ENCODE peak calls at places on chromosomes 3 and 15, in ten cellular contexts. D, T, H, K, C, Y, J, A, N and W are unnamed samples.

GRCh38 chr3:136753112-136753939 is 1.1 kb upstream of the STAG1 start:
- DNase-seq in A (no peak), H (peak; percentile 1), D (no peak), K (peak; percentile 15), Y (no peak), C (no peak), J (no peak), N (peak; percentile 52), T (no peak), W (peak; percentile 43)

GRCh38 chr15:40046721-40047412 is 7.9 kb upstream of the SRP14 start:
- DNase-seq in K (no peak), T (peak; percentile 48), Y (no peak), D (peak; percentile 77), C (peak; percentile 81), N (no peak), H (no peak), A (no peak), J (no peak), W (peak; percentile 74)

GRCh38 chr3:3664916-3665315 is 134.3 kb upstream of the LRRN1 start:
- DNase-seq in D (no peak), C (peak; percentile 89), A (no peak), H (no peak), K (no peak), J (no peak), N (no peak), T (no peak), Y (no peak), W (no peak)

GRCh38 chr15:98536976-98537375 is 111.4 kb upstream of the IGF1R start:
- DNase-seq in T (no peak), J (no peak), Y (no peak), K (no peak), N (no peak), D (no peak), C (no peak), A (no peak), H (no peak), W (no peak)

GRCh38 chr3:180102134-180102533 is 65.4 kb upstream of the PEX5L start:
- DNase-seq in A (no peak), N (no peak), T (no peak), C (no peak), Y (no peak), D (peak; percentile 10), J (no peak), K (no peak), H (peak; percentile 61), W (no peak)

GRCh38 chr15:27454281-27455060 is 483.5 kb downstream of the GABRG3 start:
- DNase-seq in C (peak; percentile 96), D (peak; percentile 54), N (no peak), J (no peak), T (peak; percentile 46), A (no peak), K (no peak), H (no peak), Y (no peak), W (no peak)

GRCh38 chr3:156184156-156184555 is 63.8 kb downstream of the KCNAB1 start:
- DNase-seq in C (no peak), H (no peak), A (no peak), K (no peak), T (no peak), Y (no peak), J (no peak), N (no peak), D (no peak), W (no peak)

GRCh38 chr3:43902415-43902814 is 211.7 kb downstream of the ABHD5 start:
- DNase-seq in C (no peak), H (no peak), K (no peak), D (no peak), Y (no peak), T (no peak), N (no peak), J (no peak), A (no peak), W (no peak)

GRCh38 chr15:69046781-69047180 is 32.3 kb downstream of the NOX5 start:
- DNase-seq in C (no peak), T (no peak), Y (no peak), J (no peak), A (no peak), N (no peak), D (no peak), H (no peak), K (no peak), W (no peak)

GRCh38 chr3:65151660-65152059 is 463.9 kb upstream of the ADAMTS9 start:
- DNase-seq in T (no peak), H (no peak), N (no peak), D (no peak), J (no peak), A (no peak), K (no peak), Y (no peak), C (no peak), W (no peak)

GRCh38 chr3:33447958-33448357 is 7.8 kb upstream of the UBP1 start:
- DNase-seq in C (no peak), D (no peak), A (no peak), J (no peak), T (no peak), H (peak; percentile 8), Y (no peak), N (no peak), K (no peak), W (no peak)
- H3K4me3 ChIP-seq in C (no peak overlapping the region), D (no peak overlapping the region), A (no peak overlapping the region), J (no peak overlapping the region), T (no peak overlapping the region), H (peak overlapping the region; percentile 47), Y (no peak overlapping the region), N (no peak overlapping the region), K (no peak overlapping the region), W (no peak overlapping the region)

GRCh38 chr15:100039994-100040393 is 301.8 kb downstream of the ADAMTS17 start:
- DNase-seq in K (no peak), H (peak; percentile 19), A (no peak), Y (no peak), N (no peak), T (no peak), D (no peak), C (no peak), J (no peak), W (no peak)

GRCh38 chr15:100043069-100043641 is 298.6 kb downstream of the ADAMTS17 start:
- DNase-seq in Y (no peak), C (peak; percentile 87), T (peak; percentile 23), D (peak; percentile 53), J (no peak), A (peak; percentile 86), H (no peak), N (peak; percentile 25), K (no peak), W (no peak)

GRCh38 chr15:100043732-100044131 is 298.0 kb downstream of the ADAMTS17 start:
- DNase-seq in D (no peak), Y (no peak), J (no peak), H (no peak), T (no peak), K (no peak), C (no peak), A (no peak), N (no peak), W (peak; percentile 21)

GRCh38 chr15:100041380-100041779 is 300.4 kb downstream of the ADAMTS17 start:
- DNase-seq in N (no peak), D (no peak), Y (no peak), K (no peak), C (no peak), H (no peak), A (no peak), T (no peak), J (no peak), W (no peak)

GRCh38 chr15:100042558-100042957 is 299.2 kb downstream of the ADAMTS17 start:
- DNase-seq in A (peak; percentile 60), N (peak; percentile 48), T (peak; percentile 4), J (no peak), K (no peak), Y (no peak), C (peak; percentile 24), H (no peak), D (no peak), W (no peak)
- TF ChIP-seq CTCF in A (no peak), N (no peak), T (no peak), J (no peak), K (no peak), Y (no peak), C (no peak), H (no peak), D (no peak), W (no peak)

GRCh38 chr15:64072812-64073211 is 20.8 kb downstream of the CIAO2A start:
- DNase-seq in J (no peak), K (no peak), D (no peak), A (peak; percentile 47), Y (no peak), T (no peak), N (no peak), C (no peak), H (no peak), W (no peak)

GRCh38 chr15:64068133-64068532 is 21.8 kb upstream of the DAPK2 start:
- DNase-seq in N (peak; percentile 23), C (no peak), J (no peak), D (no peak), H (no peak), T (no peak), A (no peak), Y (no peak), K (no peak), W (peak; percentile 24)

GRCh38 chr15:64070106-64070505 is 23.5 kb downstream of the CIAO2A start:
- DNase-seq in C (no peak), K (no peak), H (no peak), Y (no peak), D (peak; percentile 24), A (no peak), T (no peak), J (no peak), N (no peak), W (no peak)

GRCh38 chr15:64070965-64071851 is 22.4 kb downstream of the CIAO2A start:
- DNase-seq in D (peak; percentile 87), A (peak; percentile 91), T (peak; percentile 80), H (no peak), N (no peak), J (peak; percentile 35), Y (no peak), C (peak; percentile 80), K (no peak), W (no peak)

GRCh38 chr15:64071931-64072765 is 21.5 kb downstream of the CIAO2A start:
- DNase-seq in T (no peak), J (no peak), Y (no peak), N (no peak), A (no peak), K (no peak), C (no peak), H (no peak), D (no peak), W (no peak)
- H3K4me3 ChIP-seq in T (no peak overlapping the region), J (no peak overlapping the region), Y (no peak overlapping the region), N (no peak overlapping the region), A (no peak overlapping the region), K (no peak overlapping the region), C (no peak overlapping the region), H (no peak overlapping the region), D (no peak overlapping the region), W (no peak overlapping the region)

GRCh38 chr15:79543097-79543496 is 111.0 kb downstream of the MINAR1 start:
- DNase-seq in A (no peak), C (no peak), N (no peak), K (no peak), H (no peak), Y (peak; percentile 15), D (no peak), T (no peak), J (no peak), W (no peak)
- TF ChIP-seq CTCF in A (no peak), C (no peak), N (no peak), K (no peak), H (no peak), Y (no peak), D (no peak), T (no peak), J (no peak), W (no peak)